ENCODE peak calls at places on chromosomes 4 and X, in seven cellular contexts. One of them, this sample, is unnamed.
A peak's percentile ranks its signal among the peaks of the same experiment; 100 is the strongest.

GRCh38 chr4:127783026-127783769 is 1.1 kb downstream of the HSPA4L start:
- DNase-seq in DMS153: peak; percentile 15
- DNase-seq in sciatic nerve: peak; percentile 87
- DNase-seq in HFF-Myc: peak; percentile 17
- DNase-seq in activated T-cell treated with anti-CD3 and anti-CD28 coated beads, Interleukin-2, amount 50 U/mL, for 4 hours: no peak
- DNase-seq in aorta: peak; percentile 77
- DNase-seq in kidney glomerular epithelial cell: peak; percentile 52
- DNase-seq in this sample: peak; percentile 77

GRCh38 chr4:37320518-37321235 is 76.1 kb downstream of the NWD2 start:
- DNase-seq in DMS153: no peak
- DNase-seq in kidney glomerular epithelial cell: no peak
- DNase-seq in activated T-cell treated with anti-CD3 and anti-CD28 coated beads, Interleukin-2, amount 50 U/mL, for 4 hours: no peak
- DNase-seq in HFF-Myc: no peak
- DNase-seq in sciatic nerve: no peak
- DNase-seq in aorta: no peak
- DNase-seq in this sample: no peak

GRCh38 chr4:11698846-11699590 is 270.3 kb upstream of the HS3ST1 start:
- DNase-seq in HFF-Myc: no peak
- DNase-seq in kidney glomerular epithelial cell: peak; percentile 41
- DNase-seq in sciatic nerve: no peak
- DNase-seq in DMS153: no peak
- DNase-seq in aorta: no peak
- DNase-seq in activated T-cell treated with anti-CD3 and anti-CD28 coated beads, Interleukin-2, amount 50 U/mL, for 4 hours: no peak
- DNase-seq in this sample: no peak

GRCh38 chr4:111043286-111043685 is 420.4 kb upstream of the PITX2 start:
- DNase-seq in activated T-cell treated with anti-CD3 and anti-CD28 coated beads, Interleukin-2, amount 50 U/mL, for 4 hours: no peak
- DNase-seq in aorta: no peak
- DNase-seq in sciatic nerve: no peak
- DNase-seq in DMS153: no peak
- DNase-seq in kidney glomerular epithelial cell: no peak
- DNase-seq in HFF-Myc: no peak
- DNase-seq in this sample: no peak

GRCh38 chrX:19347916-19348315 is 4.2 kb downstream of the PDHA1 start:
- DNase-seq in DMS153: no peak
- DNase-seq in sciatic nerve: no peak
- DNase-seq in activated T-cell treated with anti-CD3 and anti-CD28 coated beads, Interleukin-2, amount 50 U/mL, for 4 hours: no peak
- DNase-seq in kidney glomerular epithelial cell: no peak
- DNase-seq in HFF-Myc: no peak
- DNase-seq in aorta: no peak
- DNase-seq in this sample: no peak

GRCh38 chr4:2489841-2490552 is 21.1 kb downstream of the RNF4 start:
- DNase-seq in HFF-Myc: no peak
- DNase-seq in DMS153: no peak
- DNase-seq in sciatic nerve: no peak
- DNase-seq in activated T-cell treated with anti-CD3 and anti-CD28 coated beads, Interleukin-2, amount 50 U/mL, for 4 hours: no peak
- DNase-seq in kidney glomerular epithelial cell: no peak
- DNase-seq in aorta: no peak
- DNase-seq in this sample: peak; percentile 17

GRCh38 chrX:35098419-35098818 is 155.8 kb downstream of the FAM47B start:
- DNase-seq in activated T-cell treated with anti-CD3 and anti-CD28 coated beads, Interleukin-2, amount 50 U/mL, for 4 hours: no peak
- DNase-seq in DMS153: no peak
- DNase-seq in aorta: no peak
- DNase-seq in sciatic nerve: no peak
- DNase-seq in kidney glomerular epithelial cell: no peak
- DNase-seq in HFF-Myc: no peak
- DNase-seq in this sample: no peak

GRCh38 chrX:154827624-154828408 is 6.6 kb downstream of the SMIM9 start:
- DNase-seq in DMS153: no peak
- DNase-seq in sciatic nerve: no peak
- DNase-seq in kidney glomerular epithelial cell: no peak
- DNase-seq in aorta: no peak
- DNase-seq in activated T-cell treated with anti-CD3 and anti-CD28 coated beads, Interleukin-2, amount 50 U/mL, for 4 hours: no peak
- DNase-seq in HFF-Myc: no peak
- DNase-seq in this sample: no peak